ENCODE peak calls at places on chromosome 11, in ten cellular contexts. G, X, Z, S, T, M, I, R, N and K are unnamed samples.

GRCh38 chr11:116193321-116194114 is 579.3 kb downstream of the BUD13 start:
- DNase-seq in M (no peak), G (peak; percentile 93), Z (no peak), I (no peak), S (no peak), X (peak; percentile 41), N (peak; percentile 47), T (peak; percentile 87), R (no peak), K (peak; percentile 71)

GRCh38 chr11:33635161-33635560 is 65.5 kb downstream of the C11orf91 start:
- DNase-seq in I (peak; percentile 53), N (no peak), Z (no peak), T (no peak), G (no peak), S (no peak), X (no peak), M (no peak), R (no peak), K (no peak)

GRCh38 chr11:119742263-119742861 is 13.4 kb upstream of the NECTIN1 start:
- DNase-seq in R (no peak), M (peak; percentile 52), Z (no peak), G (no peak), N (no peak), S (peak; percentile 17), X (no peak), T (no peak), I (peak; percentile 57), K (no peak)

GRCh38 chr11:38680166-38680565 is 2082.1 kb upstream of the RAG2 start:
- DNase-seq in G (no peak), M (no peak), T (no peak), X (no peak), S (no peak), R (no peak), Z (no peak), N (no peak), I (no peak), K (peak; percentile 57)

GRCh38 chr11:78011301-78011700 is 11.8 kb downstream of the KCTD14 start:
- DNase-seq in M (no peak), R (no peak), S (no peak), Z (no peak), X (no peak), G (no peak), T (no peak), N (no peak), I (no peak), K (no peak)

GRCh38 chr11:130216591-130217132 is 57.1 kb downstream of the ST14 start:
- DNase-seq in M (no peak), T (no peak), S (no peak), X (no peak), G (peak; percentile 81), N (no peak), I (no peak), Z (no peak), R (no peak), K (no peak)

GRCh38 chr11:111846063-111846462 is 25.3 kb downstream of the ALG9 start:
- DNase-seq in M (no peak), I (no peak), X (no peak), S (no peak), R (no peak), T (no peak), G (no peak), Z (no peak), N (peak; percentile 43), K (peak; percentile 89)

GRCh38 chr11:111309516-111309915 is 11.2 kb downstream of the POU2AF3 start:
- DNase-seq in T (no peak), Z (no peak), N (no peak), S (no peak), M (no peak), X (no peak), R (no peak), G (no peak), I (no peak), K (no peak)

GRCh38 chr11:124640660-124641059 is 18.0 kb downstream of the TBRG1 start:
- DNase-seq in M (no peak), N (no peak), Z (no peak), I (no peak), G (no peak), T (no peak), R (no peak), X (no peak), S (no peak), K (peak; percentile 5)